ENCODE peak calls at places on chromosomes 12 and 14, in four cellular contexts. W is upper lobe of right lung; F is CD8-positive, alpha-beta T cell; Z is endothelial cell of umbilical vein. C is an unnamed sample. For H3K9me3, the result is how much of the 10 kb centered on the place peaks cover.

GRCh38 chr12:89038831-89039509 is 313.3 kb downstream of the DUSP6 start:
- DNase-seq in F (no peak), W (no peak), Z (no peak), C (no peak)

GRCh38 chr14:33198684-33199083 is 260.0 kb downstream of the NPAS3 start:
- DNase-seq in W (no peak), Z (no peak), F (no peak), C (no peak)

GRCh38 chr12:19014243-19014642 is 115.3 kb upstream of the PLEKHA5 start:
- DNase-seq in Z (no peak), F (no peak), W (no peak), C (no peak)

GRCh38 chr12:57887631-57888406 is 41.3 kb upstream of the CTDSP2 start:
- DNase-seq in F (no peak), W (no peak), Z (peak), C (no peak)

GRCh38 chr14:22848391-22849164 is 12.2 kb downstream of the MMP14 start:
- DNase-seq in Z (peak), W (peak), F (no peak), C (no peak)

GRCh38 chr14:63045612-63046320 is 508 bp upstream of the KCNH5 start:
- DNase-seq in F (no peak), Z (no peak), W (peak), C (no peak)

GRCh38 chr12:123041042-123041531 is 60.6 kb downstream of the ARL6IP4 start:
- DNase-seq in F (no peak), Z (no peak), W (no peak), C (no peak)

GRCh38 chr14:104977681-104978647 is at the start of gene AHNAK2:
- DNase-seq in W (peak), F (no peak), Z (peak), C (peak)

GRCh38 chr12:87812030-87812429 is 217.2 kb downstream of the C12orf50 start:
- DNase-seq in F (no peak), W (no peak), Z (no peak), C (no peak)

GRCh38 chr12:96474206-96474605 is 15.2 kb upstream of the CFAP54 start:
- DNase-seq in Z (no peak), F (no peak), W (no peak), C (no peak)

GRCh38 chr14:23398348-23398747 is 9.7 kb downstream of the MYH6 start:
- DNase-seq in Z (no peak), F (no peak), W (no peak), C (no peak)

GRCh38 chr12:131827961-131828534 is at the start of gene MMP17:
- DNase-seq in W (peak), F (peak), Z (peak), C (peak)

GRCh38 chr12:56261503-56262230 is 3.5 kb upstream of the ANKRD52 start:
- DNase-seq in W (no peak), Z (no peak), F (no peak), C (no peak)

GRCh38 chr12:121009744-121010143 is 6.5 kb downstream of the C12orf43 start:
- DNase-seq in Z (no peak), F (no peak), W (no peak), C (no peak)

GRCh38 chr12:123657211-123657610 is 13.7 kb upstream of the TCTN2 start:
- DNase-seq in Z (no peak), F (no peak), W (no peak), C (no peak)

GRCh38 chr12:126862500-126862899 is 1404.5 kb upstream of the TMEM132C start:
- DNase-seq in F (no peak), W (no peak), Z (no peak), C (no peak)

GRCh38 chr14:104290756-104291122 is 152.4 kb downstream of the KIF26A start:
- DNase-seq in Z (no peak), F (no peak), W (peak), C (no peak)

GRCh38 chr14:61498303-61498702 is 176.9 kb downstream of the PRKCH start:
- DNase-seq in Z (no peak), F (no peak), W (no peak), C (no peak)

GRCh38 chr14:68145036-68145435 is 325.5 kb downstream of the RAD51B start:
- DNase-seq in W (no peak), Z (peak), F (no peak), C (no peak)

GRCh38 chr12:81729781-81730180 is 29.4 kb downstream of the PPFIA2 start:
- DNase-seq in Z (no peak), W (no peak), F (no peak), C (no peak)

GRCh38 chr12:94763461-94763860 is 113.1 kb upstream of the TMCC3 start:
- DNase-seq in Z (no peak), W (no peak), F (no peak), C (no peak)

GRCh38 chr14:46887144-46887543 is 235.6 kb upstream of the RPL10L start:
- DNase-seq in W (no peak), Z (no peak), F (no peak), C (no peak)

GRCh38 chr14:103685276-103686211 is 29.7 kb downstream of the XRCC3 start:
- DNase-seq in F (no peak), Z (no peak), W (no peak), C (no peak)

GRCh38 chr14:100820945-100821344 is 5.0 kb upstream of the MEG3 start:
- DNase-seq in W (no peak), Z (no peak), F (no peak), C (no peak)

GRCh38 chr12:754238-754816 is 1.9 kb downstream of the WNK1 start:
- DNase-seq in Z (peak), F (no peak), W (no peak), C (no peak)

GRCh38 chr12:63911336-63911735 is 66.8 kb downstream of the SRGAP1 start:
- DNase-seq in W (no peak), F (no peak), Z (no peak), C (no peak)

GRCh38 chr14:105562713-105563346 is 36.4 kb downstream of the TMEM121 start:
- DNase-seq in F (no peak), W (peak), Z (no peak), C (no peak)

GRCh38 chr12:52496590-52497071 is 3.6 kb upstream of the KRT6A start:
- DNase-seq in W (no peak), F (no peak), Z (no peak), C (no peak)

GRCh38 chr12:130764073-130764472 is 48.0 kb upstream of the RIMBP2 start:
- DNase-seq in W (no peak), Z (peak), F (no peak), C (no peak)

GRCh38 chr12:38157933-38158401 is 158.6 kb upstream of the ALG10B start:
- DNase-seq in Z (no peak), F (no peak), W (peak), C (no peak)
- H3K9me3 ChIP-seq in Z (under half), F (under half), W (under half), C (under half)

GRCh38 chr12:47739297-47739696 is 14.0 kb upstream of the ENDOU start:
- DNase-seq in F (no peak), Z (no peak), W (no peak), C (no peak)

GRCh38 chr12:47739959-47740358 is 14.7 kb upstream of the ENDOU start:
- DNase-seq in F (no peak), W (no peak), Z (no peak), C (no peak)

GRCh38 chr12:47740536-47741339 is 15.4 kb upstream of the ENDOU start:
- DNase-seq in W (no peak), Z (no peak), F (no peak), C (no peak)

GRCh38 chr12:47742253-47742825 is 16.3 kb downstream of the RAPGEF3 start:
- DNase-seq in Z (peak), F (peak), W (peak), C (peak)

GRCh38 chr12:47741340-47741703 is 16.0 kb upstream of the ENDOU start:
- DNase-seq in W (peak), F (peak), Z (peak), C (peak)
- H3K9me3 ChIP-seq in W (under half), F (under half), Z (under half), C (under half)

DNA sequence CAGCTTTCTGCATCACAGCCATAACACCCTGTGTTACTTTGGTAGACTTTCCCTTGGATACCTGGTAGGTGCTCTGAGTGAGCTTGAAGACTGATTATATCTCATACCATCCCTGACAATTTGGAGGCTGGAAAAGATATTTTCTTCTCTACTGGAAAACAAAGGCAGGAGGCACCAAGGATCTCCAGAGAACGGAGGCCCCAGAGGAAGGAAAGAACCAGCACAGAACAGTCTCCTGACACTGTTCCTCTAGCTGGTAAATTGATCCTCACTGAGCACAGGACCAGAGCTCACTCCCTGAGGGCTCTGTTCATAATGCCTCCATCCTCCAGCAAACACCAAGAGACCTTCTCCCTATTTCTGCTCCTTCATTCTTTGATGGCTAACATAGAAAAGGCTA is at the start of gene OR11G2:
- DNase-seq in F (no peak), Z (no peak), W (no peak), C (no peak)
- H3K9me3 ChIP-seq in F (under half), Z (under half), W (under half), C (under half)

DNA sequence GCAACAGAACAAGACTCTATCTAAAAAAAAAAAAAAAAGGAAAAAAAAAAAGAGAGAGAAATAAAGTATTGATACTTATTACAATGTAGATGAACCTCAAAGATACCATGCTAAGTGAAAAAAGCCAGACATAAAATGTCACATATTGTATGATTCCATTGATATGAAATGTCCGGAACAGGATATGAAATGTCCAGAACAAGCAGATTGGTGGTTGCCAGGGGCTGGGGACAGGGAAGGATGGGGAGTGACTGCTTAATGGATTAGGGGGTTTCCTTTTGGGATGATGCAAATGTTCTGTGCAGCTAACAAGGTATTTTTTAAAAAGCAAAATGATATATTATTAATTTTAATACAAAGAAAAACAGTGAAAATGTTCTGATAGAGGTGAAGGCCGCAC is 5.0 kb downstream of the HVCN1 start:
- DNase-seq in W (no peak), Z (no peak), F (no peak), C (no peak)
- H3K9me3 ChIP-seq in W (under half), Z (under half), F (under half), C (under half)

DNA sequence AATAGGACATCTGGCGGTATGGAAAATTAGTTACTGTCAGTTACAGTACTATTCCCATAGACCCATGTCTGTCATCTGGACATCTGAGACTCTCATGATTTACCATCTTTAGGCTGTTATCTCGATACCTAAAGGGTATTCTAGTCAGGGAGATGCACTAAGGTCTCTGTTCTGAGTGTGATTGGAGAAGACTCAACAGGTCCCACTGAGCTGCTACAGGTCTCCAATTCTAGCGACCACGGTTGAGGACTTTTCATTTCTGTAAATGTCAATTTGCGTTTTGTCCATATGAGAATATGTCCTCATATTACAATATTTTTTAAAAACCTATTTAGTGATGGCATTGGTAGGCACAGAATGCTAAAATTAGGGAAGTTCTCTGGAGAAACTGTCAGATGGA is 1160.2 kb downstream of the TMEM121 start:
- DNase-seq in W (no peak), Z (no peak), F (no peak), C (no peak)
- H3K9me3 ChIP-seq in W (under half), Z (under half), F (under half), C (under half)

GRCh38 chr12:30784508-30784907 is 29.8 kb upstream of the CAPRIN2 start:
- DNase-seq in F (no peak), W (no peak), Z (no peak), C (no peak)
- H3K9me3 ChIP-seq in F (under half), W (under half), Z (under half), C (under half)

GRCh38 chr12:47610847-47611246 is 95.0 kb downstream of the RPAP3 start:
- DNase-seq in Z (no peak), W (no peak), F (no peak), C (no peak)
- H3K9me3 ChIP-seq in Z (under half), W (under half), F (under half), C (under half)

DNA sequence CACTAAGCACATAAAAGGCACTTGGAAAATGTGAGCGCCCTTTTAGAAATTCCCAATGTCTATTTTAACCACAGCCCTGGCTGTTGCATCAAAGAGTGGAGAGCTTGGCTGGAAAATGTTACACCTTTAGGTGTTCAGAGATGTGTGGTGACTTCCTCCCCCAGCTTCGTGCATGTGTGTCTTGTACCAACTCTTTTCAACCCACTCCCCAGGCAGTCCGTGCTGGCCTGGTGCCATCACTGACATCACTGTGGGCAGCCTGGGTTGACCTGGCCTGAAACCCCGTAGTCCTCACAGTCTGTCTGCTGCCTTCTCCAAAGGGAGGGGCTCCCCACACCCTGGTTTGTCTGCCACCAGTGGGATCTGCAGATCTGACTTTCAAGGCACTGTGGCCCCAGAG is 101.8 kb downstream of the SCARB1 start:
- DNase-seq in Z (no peak), F (no peak), W (no peak), C (no peak)
- H3K9me3 ChIP-seq in Z (under half), F (under half), W (under half), C (under half)

GRCh38 chr12:133080051-133080618 is 588 bp upstream of the ZNF140 start:
- DNase-seq in Z (peak), F (peak), W (peak), C (peak)

GRCh38 chr12:133080619-133081407 is at the start of gene ZNF140:
- DNase-seq in Z (peak), W (peak), F (peak), C (peak)

GRCh38 chr12:133081408-133081806 is 684 bp downstream of the ZNF140 start:
- DNase-seq in Z (no peak), F (no peak), W (no peak), C (no peak)

DNA sequence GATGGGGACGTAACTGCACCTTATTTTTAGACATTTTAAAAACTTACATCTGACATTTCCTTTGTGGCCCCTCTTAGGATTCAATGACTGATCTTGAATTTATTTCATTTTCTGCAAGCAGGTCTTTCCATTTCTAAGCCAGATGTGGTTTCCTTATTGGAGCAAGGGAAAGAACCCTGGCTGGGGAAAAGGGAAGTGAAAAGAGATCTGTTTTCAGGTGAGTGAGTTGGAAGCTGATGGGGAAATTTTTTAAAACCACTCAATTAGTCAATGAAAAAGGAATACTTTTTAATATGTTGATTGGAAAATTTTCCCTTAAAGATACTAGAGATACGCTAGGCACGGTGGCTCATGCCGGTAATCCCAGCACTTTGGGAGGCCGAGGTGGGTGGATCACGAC is 2.6 kb downstream of the ZNF140 start:
- DNase-seq in W (no peak), Z (no peak), F (no peak), C (no peak)
- H3K9me3 ChIP-seq in W (half or more), Z (under half), F (half or more), C (under half)

C was measured in T-helper 17 cell.